ENCODE peak calls at places on chromosomes 11 and 22, in nine cellular contexts. C is PC-9, W is A673, Q is choroid plexus epithelial cell, Z is cardiac muscle cell, X is heart right ventricle, T is astrocyte, I is AG09309, L is nephron progenitor cell. P is an unnamed sample.

GRCh38 chr11:2816517-2816916 is 69.1 kb downstream of the CDKN1C start:
- DNase-seq in Z (no peak), X (no peak), W (no peak), L (no peak), Q (no peak), I (no peak), C (no peak), T (no peak), P (no peak)

GRCh38 chr22:36435516-36436415 is 45.7 kb downstream of the TXN2 start:
- DNase-seq in X (no peak), W (no peak), T (no peak), C (peak), I (no peak), Q (peak), L (no peak), Z (no peak), P (peak)

GRCh38 chr22:39176067-39176621 is 23.7 kb upstream of the CBX7 start:
- DNase-seq in I (no peak), C (peak), Q (peak), X (peak), Z (peak), W (no peak), L (peak), T (peak), P (peak)

GRCh38 chr22:37059876-37060449 is 8.4 kb downstream of the KCTD17 start:
- DNase-seq in I (no peak), X (peak), Z (no peak), L (no peak), Q (no peak), C (no peak), T (no peak), W (no peak), P (no peak)

GRCh38 chr11:32056445-32056844 is 34.4 kb upstream of the RCN1 start:
- DNase-seq in T (peak), L (no peak), I (peak), X (no peak), Z (peak), C (no peak), W (no peak), Q (peak), P (no peak)

GRCh38 chr11:68680541-68681231 is 3.7 kb upstream of the GAL start:
- DNase-seq in T (no peak), Z (no peak), I (no peak), W (no peak), Q (no peak), L (no peak), C (no peak), X (no peak), P (no peak)

GRCh38 chr11:109794501-109794900 is 298.7 kb upstream of the ZC3H12C start:
- DNase-seq in W (no peak), C (no peak), I (no peak), L (no peak), Q (peak), T (peak), Z (no peak), X (no peak), P (no peak)

GRCh38 chr11:5390210-5390609 is 6.6 kb downstream of the OR51M1 start:
- DNase-seq in T (no peak), W (no peak), L (no peak), X (no peak), Z (no peak), C (no peak), Q (no peak), I (no peak), P (no peak)

GRCh38 chr22:19714320-19715252 is at the start of gene SEPTIN5:
- DNase-seq in L (peak), I (no peak), W (no peak), Q (no peak), T (no peak), Z (no peak), X (no peak), C (no peak), P (no peak)

GRCh38 chr11:129733384-129733783 is 82.3 kb upstream of the TMEM45B start:
- DNase-seq in I (no peak), Z (no peak), C (no peak), T (no peak), W (no peak), Q (no peak), X (no peak), L (no peak), P (no peak)

GRCh38 chr11:96109265-96110030 is 185.5 kb upstream of the MTMR2 start:
- DNase-seq in I (no peak), Q (no peak), L (no peak), X (no peak), Z (no peak), W (no peak), T (peak), C (no peak), P (no peak)

GRCh38 chr11:8289426-8290047 is 25.9 kb upstream of the LMO1 start:
- DNase-seq in C (no peak), X (no peak), Q (no peak), I (no peak), L (no peak), T (no peak), Z (no peak), W (no peak), P (no peak)

GRCh38 chr11:29328961-29329441 is 687.8 kb downstream of the KCNA4 start:
- DNase-seq in X (no peak), I (no peak), T (peak), L (no peak), C (no peak), Q (peak), Z (peak), W (peak), P (peak)

GRCh38 chr22:24894998-24895397 is 51.5 kb downstream of the LHFPL7 start:
- DNase-seq in L (peak), I (no peak), Z (peak), X (peak), C (peak), W (peak), Q (peak), T (peak), P (peak)

GRCh38 chr11:94815705-94816344 is 47.7 kb downstream of the AMOTL1 start:
- DNase-seq in W (peak), T (no peak), Q (no peak), Z (no peak), C (no peak), X (no peak), L (peak), I (no peak), P (no peak)

GRCh38 chr22:50298937-50299656 is 8.3 kb downstream of the PLXNB2 start:
- DNase-seq in X (peak), Q (no peak), L (no peak), W (peak), T (no peak), I (no peak), C (no peak), Z (no peak), P (no peak)

GRCh38 chr11:3840289-3840869 is 380 bp downstream of the RHOG start:
- DNase-seq in T (no peak), L (peak), I (no peak), X (no peak), W (no peak), Z (no peak), C (no peak), Q (no peak), P (no peak)

GRCh38 chr11:125373426-125374391 is 122.4 kb downstream of the FEZ1 start:
- DNase-seq in Q (peak), T (peak), C (no peak), L (no peak), Z (peak), X (peak), W (peak), I (no peak), P (no peak)

GRCh38 chr11:93784935-93785360 is 866 bp downstream of the MED17 start:
- DNase-seq in W (no peak), T (no peak), I (no peak), Z (peak), Q (peak), C (no peak), X (no peak), L (no peak), P (no peak)

GRCh38 chr22:47354668-47355387 is 592.4 kb downstream of the TBC1D22A start:
- DNase-seq in L (no peak), I (no peak), X (no peak), C (no peak), Q (no peak), T (no peak), W (no peak), Z (no peak), P (no peak)

GRCh38 chr11:76810151-76810853 is 27.1 kb downstream of the TSKU start:
- DNase-seq in C (no peak), X (no peak), T (no peak), Q (peak), L (no peak), W (peak), I (no peak), Z (peak), P (peak)

GRCh38 chr11:10454902-10455631 is at the start of gene AMPD3:
- DNase-seq in W (no peak), Q (peak), C (peak), L (peak), I (peak), Z (peak), T (peak), X (no peak), P (no peak)

GRCh38 chr22:31211862-31212730 is at the start of gene LIMK2:
- DNase-seq in T (peak), X (peak), Z (peak), L (peak), I (no peak), Q (peak), C (peak), W (peak), P (peak)

GRCh38 chr11:11786234-11786633 is 55.5 kb upstream of the USP47 start:
- DNase-seq in X (no peak), W (no peak), Q (no peak), C (no peak), L (no peak), I (no peak), T (no peak), Z (peak), P (no peak)

GRCh38 chr11:11789735-11790369 is 51.9 kb upstream of the USP47 start:
- DNase-seq in W (peak), X (no peak), I (no peak), C (no peak), T (no peak), L (peak), Q (peak), Z (peak), P (peak)

GRCh38 chr11:11786771-11787170 is 55.0 kb upstream of the USP47 start:
- DNase-seq in T (peak), W (peak), X (no peak), Z (peak), Q (peak), L (no peak), I (no peak), C (no peak), P (peak)

GRCh38 chr11:11787305-11788066 is 54.3 kb upstream of the USP47 start:
- DNase-seq in Q (peak), W (peak), I (peak), L (peak), Z (peak), T (peak), C (peak), X (peak), P (peak)

DNA sequence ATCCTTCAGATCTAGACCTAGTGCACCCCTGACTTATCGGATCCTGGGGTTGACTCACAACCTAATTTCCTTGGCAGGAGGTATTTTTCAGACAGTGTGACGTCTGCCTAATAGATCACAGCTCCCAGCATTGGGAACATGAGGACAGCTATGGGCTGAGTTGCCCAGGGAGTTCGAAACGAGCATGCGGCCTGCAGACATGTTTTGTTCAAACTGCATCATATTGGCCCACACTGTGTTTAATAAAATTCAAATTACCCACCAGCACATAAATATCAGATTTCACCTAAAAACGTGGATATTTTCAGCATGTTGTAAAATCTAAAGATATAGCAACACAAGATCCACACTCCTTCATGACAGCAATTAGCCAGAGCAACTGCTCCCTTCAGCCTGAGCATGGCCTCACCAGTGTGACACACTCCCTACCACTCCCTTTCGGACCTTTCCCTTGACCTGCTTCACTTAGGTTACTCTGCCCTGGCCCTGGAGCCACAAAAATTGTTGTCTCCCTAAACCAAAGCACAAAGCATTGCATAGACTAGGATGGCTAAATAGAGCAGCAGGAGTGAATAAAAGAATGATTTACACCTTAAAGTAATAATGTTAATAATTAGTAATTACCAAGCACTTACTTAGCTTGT is 53.6 kb upstream of the USP47 start:
- DNase-seq in Q (no peak), T (no peak), Z (no peak), X (no peak), L (no peak), W (no peak), C (no peak), I (no peak), P (no peak)
- TF ChIP-seq CTCF in Q (no peak), T (no peak), Z (no peak), X (peak), L (no peak), W (no peak), C (no peak), I (no peak), P (no peak)

DNA sequence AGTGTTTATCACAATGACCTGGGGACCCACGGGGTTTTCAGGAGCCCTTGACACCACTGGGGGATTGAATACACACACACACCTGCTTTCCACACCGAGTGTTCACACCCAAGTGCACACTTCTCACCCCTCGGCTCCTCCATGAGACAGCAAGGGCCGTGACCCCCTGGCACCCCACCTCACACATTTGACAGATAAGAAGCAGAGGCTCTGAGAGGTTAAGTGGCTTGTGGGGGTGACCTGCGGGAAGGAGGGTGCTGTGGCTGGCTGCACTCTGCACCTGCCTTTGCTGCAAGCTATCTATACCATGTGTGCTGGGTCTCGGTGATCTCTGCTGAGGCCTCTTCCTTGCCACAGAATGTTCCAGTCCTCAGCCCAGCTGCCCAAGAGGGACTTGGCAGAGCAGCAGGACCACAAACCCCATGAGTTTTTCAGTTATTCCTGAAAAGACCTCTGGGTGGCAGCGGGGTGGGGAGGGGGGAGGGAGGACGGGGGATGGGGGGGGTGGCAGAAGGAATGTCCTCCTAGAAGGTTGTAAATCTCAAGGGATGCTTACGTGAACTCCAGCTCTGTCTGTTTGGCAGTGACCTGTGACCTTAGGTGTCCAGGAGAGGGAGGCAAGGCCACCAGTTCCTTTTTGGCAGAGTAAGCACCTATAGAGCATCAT is 47.9 kb upstream of the RFPL3 start:
- DNase-seq in X (no peak), W (no peak), L (peak), Q (no peak), T (no peak), C (no peak), Z (no peak), I (no peak), P (no peak)
- TF ChIP-seq CTCF in X (no peak), W (no peak), L (no peak), Q (no peak), T (no peak), C (no peak), Z (no peak), I (no peak), P (no peak)

DNA sequence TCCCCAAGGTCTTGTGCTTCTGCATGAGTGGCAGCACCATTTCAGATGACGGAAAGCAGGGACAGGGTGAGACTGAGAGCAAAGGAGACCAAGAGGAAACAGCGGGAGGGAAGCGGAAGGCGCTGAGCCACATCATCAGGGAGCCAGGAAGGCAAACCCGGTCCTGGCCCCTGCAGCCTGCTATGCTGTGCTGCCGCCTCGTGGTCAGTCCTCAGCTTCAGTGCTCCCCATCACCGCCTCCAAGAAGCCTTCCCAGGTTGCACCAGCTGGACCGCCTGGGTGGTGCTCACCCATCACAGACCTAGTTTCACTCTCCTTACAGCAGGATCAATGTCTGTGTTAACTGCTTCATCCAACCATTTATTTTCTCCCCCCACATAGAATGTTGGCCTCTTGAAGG is 73.0 kb upstream of the PHF21B start:
- DNase-seq in X (no peak), C (no peak), T (no peak), L (no peak), Q (peak), Z (peak), I (no peak), W (no peak), P (peak)
- TF ChIP-seq CTCF in X (no peak), C (peak), T (peak), L (peak), Q (peak), Z (peak), I (peak), W (peak), P (no peak)

GRCh38 chr11:124152770-124153407 is 30.3 kb upstream of the OR10D3 start:
- DNase-seq in L (no peak), X (no peak), W (no peak), C (no peak), Z (no peak), Q (no peak), T (no peak), I (no peak), P (no peak)
- TF ChIP-seq CTCF in L (peak), X (no peak), W (peak), C (no peak), Z (no peak), Q (no peak), T (no peak), I (no peak), P (no peak)

DNA sequence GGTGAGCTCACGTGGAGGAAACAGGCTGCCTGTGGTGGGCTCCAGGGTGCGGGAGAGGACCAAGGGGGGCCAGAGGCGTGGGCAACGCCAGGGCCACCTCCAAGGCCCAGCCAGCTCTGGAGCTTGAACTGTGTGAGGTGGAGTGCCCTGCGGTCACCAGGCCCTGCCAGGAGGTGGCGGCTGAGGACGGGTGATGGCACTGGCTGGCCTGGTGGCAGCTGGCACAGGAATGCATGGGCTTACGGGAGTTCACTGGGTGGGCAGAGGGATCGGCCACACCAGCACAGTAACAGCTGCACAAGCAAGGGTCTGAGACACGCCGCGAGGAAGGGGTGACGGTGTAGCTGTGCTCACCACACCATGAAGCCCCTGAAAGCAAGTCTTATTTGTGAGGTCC is 15.8 kb downstream of the TOLLIP start:
- DNase-seq in X (no peak), C (no peak), W (no peak), I (no peak), T (no peak), Z (no peak), L (peak), Q (no peak), P (peak)
- TF ChIP-seq CTCF in X (peak), C (peak), W (peak), I (peak), T (no peak), Z (peak), L (no peak), Q (no peak), P (peak)

DNA sequence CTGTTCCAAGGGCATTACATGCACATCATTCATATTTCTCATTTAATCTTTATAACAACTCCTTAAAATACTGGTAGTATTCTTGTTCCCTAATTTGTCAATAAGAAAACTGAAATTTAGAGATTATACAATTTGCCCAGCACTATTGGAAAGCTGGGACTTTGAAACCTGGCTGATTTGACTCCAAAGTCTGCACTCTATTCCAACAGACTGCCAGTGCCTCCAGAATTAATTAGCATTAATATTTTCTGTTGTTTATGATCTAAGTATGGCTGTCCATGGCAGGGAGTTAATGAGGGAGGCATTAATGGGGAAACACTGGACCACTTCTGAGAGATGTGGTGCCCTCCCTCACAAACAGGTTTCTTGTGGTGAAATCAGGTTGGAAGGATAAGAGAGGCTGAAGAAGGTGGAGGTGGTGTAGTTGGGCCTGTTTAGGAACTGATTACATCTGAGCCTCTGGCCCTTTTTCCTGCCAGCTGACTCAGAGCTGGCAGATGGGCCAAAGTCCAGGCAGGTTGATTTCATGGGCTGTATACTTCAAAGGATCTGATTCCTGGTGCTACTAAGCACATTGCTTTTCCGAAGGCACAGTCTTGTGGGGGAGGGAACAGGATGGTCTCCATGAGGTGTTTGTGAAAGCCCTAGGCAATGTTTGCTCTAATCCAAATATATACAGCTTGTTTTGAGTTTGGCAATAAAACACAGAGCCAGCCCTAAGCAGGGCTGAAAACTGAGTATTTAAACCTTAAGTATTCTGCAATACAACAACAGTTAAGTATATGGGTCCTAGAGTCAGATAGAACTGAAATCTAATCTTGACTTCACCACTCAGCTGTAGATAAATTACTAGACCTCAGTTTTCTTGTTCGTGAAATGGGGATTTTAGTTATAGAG is 21.0 kb upstream of the RAB30 start:
- DNase-seq in C (peak), W (no peak), I (no peak), Z (no peak), X (no peak), L (peak), T (no peak), Q (peak), P (peak)
- TF ChIP-seq CTCF in C (no peak), W (no peak), I (no peak), Z (no peak), X (no peak), L (no peak), T (no peak), Q (no peak), P (no peak)

P was measured in Calu3.